ENCODE peak calls at places on chromosome 20, in seven cellular contexts. V is astrocyte, J is cardiac muscle cell, B is heart right ventricle, X is HCT116, Q is right atrium auricular region, G is Peyer's patch. K is an unnamed sample.
A peak's percentile ranks its signal among the peaks of the same experiment; 100 is the strongest.

GRCh38 chr20:56463428-56463827 is 5.0 kb upstream of the RTF2 start:
- DNase-seq in V (no peak), J (no peak), B (no peak), X (no peak), Q (no peak), G (no peak), K (no peak)

GRCh38 chr20:1819311-1820136 is 75.7 kb upstream of the SIRPA start:
- DNase-seq in V (no peak), J (no peak), B (no peak), X (no peak), Q (no peak), G (peak; percentile 39), K (no peak)

GRCh38 chr20:25006431-25007167 is 14.0 kb upstream of the APMAP start:
- DNase-seq in V (no peak), J (no peak), B (peak; percentile 2), X (no peak), Q (peak; percentile 44), G (peak; percentile 17), K (no peak)

GRCh38 chr20:45945678-45946148 is 11.2 kb downstream of the PCIF1 start:
- DNase-seq in V (peak; percentile 22), J (no peak), B (no peak), X (no peak), Q (no peak), G (no peak), K (peak; percentile 51)

GRCh38 chr20:38873050-38873581 is 53.1 kb upstream of the FAM83D start:
- DNase-seq in V (no peak), J (no peak), B (no peak), X (no peak), Q (no peak), G (peak; percentile 89), K (no peak)

GRCh38 chr20:709864-710761 is 34.5 kb upstream of the SCRT2 start:
- DNase-seq in V (no peak), J (peak; percentile 29), B (no peak), X (no peak), Q (no peak), G (no peak), K (peak; percentile 55)

GRCh38 chr20:3751664-3752385 is 15.7 kb downstream of the ADISSP start:
- DNase-seq in V (peak; percentile 18), J (peak; percentile 58), B (peak; percentile 74), X (no peak), Q (no peak), G (peak; percentile 68), K (peak; percentile 64)

GRCh38 chr20:44129996-44130718 is 56.8 kb downstream of the JPH2 start:
- DNase-seq in V (peak; percentile 53), J (no peak), B (no peak), X (no peak), Q (no peak), G (no peak), K (no peak)

GRCh38 chr20:14142964-14143627 is 147.8 kb downstream of the MACROD2 start:
- DNase-seq in V (peak; percentile 66), J (no peak), B (no peak), X (no peak), Q (no peak), G (no peak), K (no peak)

GRCh38 chr20:33387177-33387576 is 14.1 kb downstream of the CDK5RAP1 start:
- DNase-seq in V (peak; percentile 66), J (no peak), B (peak; percentile 52), X (no peak), Q (no peak), G (no peak), K (peak; percentile 94)

GRCh38 chr20:63005862-63006564 is 751 bp downstream of the BHLHE23 start:
- DNase-seq in V (peak; percentile 9), J (peak; percentile 23), B (no peak), X (no peak), Q (no peak), G (no peak), K (no peak)

GRCh38 chr20:30811896-30812671 is 445.4 kb upstream of the DEFB115 start:
- DNase-seq in V (peak; percentile 36), J (peak; percentile 56), B (no peak), X (no peak), Q (no peak), G (peak; percentile 65), K (peak; percentile 80)

GRCh38 chr20:44211177-44212039 is 837 bp upstream of the OSER1 start:
- DNase-seq in V (no peak), J (no peak), B (no peak), X (no peak), Q (peak; percentile 51), G (no peak), K (peak; percentile 58)

GRCh38 chr20:34639755-34640222 is 37.1 kb downstream of the PIGU start:
- DNase-seq in V (no peak), J (peak; percentile 2), B (no peak), X (no peak), Q (no peak), G (peak; percentile 90), K (no peak)

GRCh38 chr20:13396036-13396435 is 175.0 kb downstream of the ISM1 start:
- DNase-seq in V (peak; percentile 62), J (no peak), B (no peak), X (no peak), Q (no peak), G (no peak), K (peak; percentile 83)

GRCh38 chr20:32925481-32926196 is 66.9 kb downstream of the EFCAB8 start:
- DNase-seq in V (no peak), J (no peak), B (no peak), X (no peak), Q (peak; percentile 21), G (no peak), K (peak; percentile 26)

GRCh38 chr20:43973671-43974450 is 59.2 kb downstream of the TOX2 start:
- DNase-seq in V (no peak), J (no peak), B (no peak), X (no peak), Q (no peak), G (peak; percentile 11), K (no peak)

GRCh38 chr20:21353236-21353635 is 44.1 kb downstream of the NKX2-4 start:
- DNase-seq in V (peak; percentile 70), J (no peak), B (no peak), X (no peak), Q (no peak), G (no peak), K (no peak)

GRCh38 chr20:52890130-52890529 is 82.0 kb upstream of the TSHZ2 start:
- DNase-seq in V (no peak), J (no peak), B (no peak), X (no peak), Q (no peak), G (no peak), K (no peak)

GRCh38 chr20:52895662-52896061 is 76.5 kb upstream of the TSHZ2 start:
- DNase-seq in V (peak; percentile 1), J (no peak), B (no peak), X (no peak), Q (no peak), G (no peak), K (no peak)

GRCh38 chr20:52892023-52892422 is 80.1 kb upstream of the TSHZ2 start:
- DNase-seq in V (no peak), J (no peak), B (no peak), X (no peak), Q (no peak), G (no peak), K (no peak)

GRCh38 chr20:52896348-52896747 is 75.8 kb upstream of the TSHZ2 start:
- DNase-seq in V (no peak), J (no peak), B (no peak), X (no peak), Q (no peak), G (no peak), K (no peak)

GRCh38 chr20:52893498-52893897 is 78.7 kb upstream of the TSHZ2 start:
- DNase-seq in V (no peak), J (no peak), B (no peak), X (no peak), Q (no peak), G (no peak), K (no peak)
- TF ChIP-seq CTCF in V (no peak), J (no peak), B (no peak), X (no peak), Q (no peak), G (no peak), K (no peak)

DNA sequence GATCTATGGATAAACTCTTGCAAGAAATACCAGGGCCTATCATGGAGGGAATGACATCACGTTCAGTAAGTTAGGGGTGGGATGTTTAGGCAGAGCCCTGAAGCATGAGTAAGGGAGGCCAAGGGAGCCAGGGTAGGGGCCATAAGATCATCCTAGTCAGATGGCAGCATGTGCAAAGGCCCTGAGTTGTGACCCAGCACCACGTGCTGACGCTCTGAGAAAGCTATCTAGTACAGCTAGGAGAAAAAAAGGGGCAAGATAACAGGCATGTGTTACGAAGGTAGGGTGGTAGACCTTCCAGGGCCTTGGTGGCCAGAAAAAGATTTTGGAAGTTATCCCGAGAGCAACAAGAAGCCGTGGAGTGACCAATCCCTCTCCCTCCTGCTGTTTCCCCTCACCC is 22.3 kb downstream of the KCNB1 start:
- DNase-seq in V (no peak), J (no peak), B (no peak), X (no peak), Q (no peak), G (no peak), K (no peak)
- H3K27ac ChIP-seq in V (no peak overlapping the region), J (no peak overlapping the region), B (no peak overlapping the region), X (no peak overlapping the region), Q (no peak overlapping the region), G (no peak overlapping the region), K (no peak overlapping the region)

DNA sequence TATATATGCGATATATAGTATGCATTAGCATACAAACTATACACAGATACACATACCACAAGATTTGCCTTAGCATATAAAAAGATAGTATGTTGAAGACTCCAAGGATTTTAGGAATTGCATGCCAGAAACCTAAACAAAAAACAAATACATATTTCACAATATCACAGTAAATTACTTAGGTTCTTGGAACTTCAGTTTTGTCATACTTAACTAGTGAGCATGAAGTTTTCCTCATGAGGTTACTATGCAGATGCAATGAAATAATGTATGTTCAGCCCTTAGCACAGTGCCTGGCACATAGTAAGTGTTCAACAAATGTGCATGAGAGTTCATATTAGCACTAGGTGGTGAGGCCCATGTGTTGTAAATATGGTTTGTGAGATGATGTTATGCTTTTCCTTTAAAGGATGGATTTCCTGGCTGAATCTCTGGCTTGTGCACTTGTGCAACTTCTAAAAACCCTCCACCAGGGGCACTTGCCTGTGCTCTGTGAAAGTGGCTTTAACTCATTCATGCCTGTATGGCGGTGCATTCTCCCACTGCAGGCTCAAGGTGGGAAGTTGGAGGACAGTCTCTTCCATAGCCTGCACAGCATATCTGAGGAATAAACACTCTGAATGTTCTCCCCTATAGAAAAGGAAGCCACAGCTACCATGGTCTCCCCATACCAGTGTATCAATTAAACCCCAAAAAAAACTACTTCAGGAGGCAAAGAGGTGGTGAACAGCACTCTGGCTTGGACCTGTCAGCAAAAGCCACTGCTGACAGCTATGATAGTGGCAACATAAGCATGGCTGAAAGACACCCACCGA is 624.1 kb upstream of the CDH4 start:
- DNase-seq in V (no peak), J (peak; percentile 35), B (no peak), X (no peak), Q (no peak), G (no peak), K (no peak)
- TF ChIP-seq CTCF in V (no peak), J (no peak), B (no peak), X (no peak), Q (no peak), G (no peak), K (no peak)

GRCh38 chr20:36929691-36930090 is 21.8 kb downstream of the SAMHD1 start:
- DNase-seq in V (no peak), J (no peak), B (no peak), X (no peak), Q (no peak), G (peak; percentile 25), K (no peak)
- H3K27ac ChIP-seq in V (no peak overlapping the region), J (no peak overlapping the region), B (no peak overlapping the region), X (no peak overlapping the region), Q (no peak overlapping the region), G (peak overlapping the region; percentile 64), K (no peak overlapping the region)

K was measured in osteoblast.